ENCODE peak calls at places on chromosomes 5 and 9, in six cellular contexts. One of them, this sample, is unnamed.

GRCh38 chr5:95217351-95217750 is 67.5 kb downstream of the MCTP1 start:
- DNase-seq in fibroblast of the conjunctiva: no peak
- DNase-seq in mesothelial cell of epicardium: no peak
- DNase-seq in HFFc6: no peak
- DNase-seq in ureter: no peak
- DNase-seq in activated CD8-positive, alpha-beta T cell treated with anti-CD3 and anti-CD28 coated beads for 36 hours: no peak
- DNase-seq in this sample: no peak

GRCh38 chr9:68949271-68950000 is 64.5 kb downstream of the PRKACG start:
- DNase-seq in ureter: peak
- DNase-seq in fibroblast of the conjunctiva: no peak
- DNase-seq in activated CD8-positive, alpha-beta T cell treated with anti-CD3 and anti-CD28 coated beads for 36 hours: peak
- DNase-seq in mesothelial cell of epicardium: no peak
- DNase-seq in HFFc6: peak
- DNase-seq in this sample: no peak

GRCh38 chr5:61330879-61331406 is 1.1 kb upstream of the ZSWIM6 start:
- DNase-seq in HFFc6: peak
- DNase-seq in fibroblast of the conjunctiva: no peak
- DNase-seq in mesothelial cell of epicardium: peak
- DNase-seq in ureter: peak
- DNase-seq in activated CD8-positive, alpha-beta T cell treated with anti-CD3 and anti-CD28 coated beads for 36 hours: peak
- DNase-seq in this sample: no peak

GRCh38 chr9:133711428-133712220 is 26.5 kb downstream of the SARDH start:
- DNase-seq in ureter: no peak
- DNase-seq in fibroblast of the conjunctiva: no peak
- DNase-seq in activated CD8-positive, alpha-beta T cell treated with anti-CD3 and anti-CD28 coated beads for 36 hours: no peak
- DNase-seq in HFFc6: peak
- DNase-seq in mesothelial cell of epicardium: peak
- DNase-seq in this sample: no peak

GRCh38 chr5:126917918-126918623 is 112.3 kb downstream of the MARCHF3 start:
- DNase-seq in HFFc6: peak
- DNase-seq in ureter: no peak
- DNase-seq in activated CD8-positive, alpha-beta T cell treated with anti-CD3 and anti-CD28 coated beads for 36 hours: no peak
- DNase-seq in fibroblast of the conjunctiva: no peak
- DNase-seq in mesothelial cell of epicardium: no peak
- DNase-seq in this sample: no peak

GRCh38 chr9:135083831-135084230 is 3.6 kb upstream of the OLFM1 start:
- DNase-seq in mesothelial cell of epicardium: no peak
- DNase-seq in activated CD8-positive, alpha-beta T cell treated with anti-CD3 and anti-CD28 coated beads for 36 hours: no peak
- DNase-seq in fibroblast of the conjunctiva: no peak
- DNase-seq in HFFc6: no peak
- DNase-seq in ureter: no peak
- DNase-seq in this sample: no peak

GRCh38 chr9:75064307-75065025 is 23.5 kb downstream of the NMRK1 start:
- DNase-seq in fibroblast of the conjunctiva: peak
- DNase-seq in activated CD8-positive, alpha-beta T cell treated with anti-CD3 and anti-CD28 coated beads for 36 hours: no peak
- DNase-seq in HFFc6: peak
- DNase-seq in ureter: no peak
- DNase-seq in mesothelial cell of epicardium: no peak
- DNase-seq in this sample: no peak

GRCh38 chr9:137247135-137247915 is 3.8 kb upstream of the STPG3 start:
- DNase-seq in ureter: no peak
- DNase-seq in mesothelial cell of epicardium: no peak
- DNase-seq in fibroblast of the conjunctiva: no peak
- DNase-seq in HFFc6: no peak
- DNase-seq in activated CD8-positive, alpha-beta T cell treated with anti-CD3 and anti-CD28 coated beads for 36 hours: no peak
- DNase-seq in this sample: no peak

GRCh38 chr9:137150485-137151060 is 11.6 kb downstream of the GRIN1 start:
- DNase-seq in fibroblast of the conjunctiva: no peak
- DNase-seq in activated CD8-positive, alpha-beta T cell treated with anti-CD3 and anti-CD28 coated beads for 36 hours: peak
- DNase-seq in HFFc6: no peak
- DNase-seq in ureter: no peak
- DNase-seq in mesothelial cell of epicardium: no peak
- DNase-seq in this sample: no peak

GRCh38 chr9:91289244-91289643 is 72.5 kb downstream of the AUH start:
- DNase-seq in ureter: no peak
- DNase-seq in activated CD8-positive, alpha-beta T cell treated with anti-CD3 and anti-CD28 coated beads for 36 hours: no peak
- DNase-seq in HFFc6: no peak
- DNase-seq in mesothelial cell of epicardium: no peak
- DNase-seq in fibroblast of the conjunctiva: no peak
- DNase-seq in this sample: no peak

GRCh38 chr5:50595199-50595598 is 71.2 kb upstream of the PARP8 start:
- DNase-seq in fibroblast of the conjunctiva: no peak
- DNase-seq in mesothelial cell of epicardium: no peak
- DNase-seq in ureter: no peak
- DNase-seq in HFFc6: peak
- DNase-seq in activated CD8-positive, alpha-beta T cell treated with anti-CD3 and anti-CD28 coated beads for 36 hours: no peak
- DNase-seq in this sample: no peak

GRCh38 chr5:104513194-104513602 is 950.6 kb upstream of the NUDT12 start:
- DNase-seq in mesothelial cell of epicardium: no peak
- DNase-seq in fibroblast of the conjunctiva: peak
- DNase-seq in activated CD8-positive, alpha-beta T cell treated with anti-CD3 and anti-CD28 coated beads for 36 hours: no peak
- DNase-seq in ureter: no peak
- DNase-seq in HFFc6: no peak
- DNase-seq in this sample: no peak

GRCh38 chr5:53438486-53439472 is 41.6 kb upstream of the FST start:
- DNase-seq in mesothelial cell of epicardium: no peak
- DNase-seq in fibroblast of the conjunctiva: no peak
- DNase-seq in activated CD8-positive, alpha-beta T cell treated with anti-CD3 and anti-CD28 coated beads for 36 hours: no peak
- DNase-seq in ureter: no peak
- DNase-seq in HFFc6: peak
- DNase-seq in this sample: no peak

GRCh38 chr5:14186132-14186830 is 43.1 kb downstream of the TRIO start:
- DNase-seq in mesothelial cell of epicardium: no peak
- DNase-seq in ureter: no peak
- DNase-seq in fibroblast of the conjunctiva: no peak
- DNase-seq in HFFc6: peak
- DNase-seq in activated CD8-positive, alpha-beta T cell treated with anti-CD3 and anti-CD28 coated beads for 36 hours: no peak
- DNase-seq in this sample: no peak

GRCh38 chr5:11026543-11026942 is 265.5 kb upstream of the DAP start:
- DNase-seq in activated CD8-positive, alpha-beta T cell treated with anti-CD3 and anti-CD28 coated beads for 36 hours: no peak
- DNase-seq in mesothelial cell of epicardium: no peak
- DNase-seq in ureter: no peak
- DNase-seq in fibroblast of the conjunctiva: no peak
- DNase-seq in HFFc6: no peak
- DNase-seq in this sample: no peak

GRCh38 chr5:119355636-119356383 is at the start of gene TNFAIP8:
- DNase-seq in ureter: peak
- DNase-seq in fibroblast of the conjunctiva: peak
- DNase-seq in activated CD8-positive, alpha-beta T cell treated with anti-CD3 and anti-CD28 coated beads for 36 hours: peak
- DNase-seq in mesothelial cell of epicardium: peak
- DNase-seq in HFFc6: peak
- DNase-seq in this sample: no peak

GRCh38 chr9:21817176-21817575 is 14.7 kb downstream of the MTAP start:
- DNase-seq in ureter: no peak
- DNase-seq in HFFc6: peak
- DNase-seq in fibroblast of the conjunctiva: no peak
- DNase-seq in mesothelial cell of epicardium: no peak
- DNase-seq in activated CD8-positive, alpha-beta T cell treated with anti-CD3 and anti-CD28 coated beads for 36 hours: no peak
- DNase-seq in this sample: no peak

GRCh38 chr5:172453986-172454354 is 355 bp downstream of the SH3PXD2B start:
- DNase-seq in ureter: no peak
- DNase-seq in mesothelial cell of epicardium: peak
- DNase-seq in HFFc6: no peak
- DNase-seq in fibroblast of the conjunctiva: no peak
- DNase-seq in activated CD8-positive, alpha-beta T cell treated with anti-CD3 and anti-CD28 coated beads for 36 hours: peak
- DNase-seq in this sample: no peak

GRCh38 chr9:126980231-126980630 is 65.6 kb downstream of the RALGPS1 start:
- DNase-seq in ureter: no peak
- DNase-seq in activated CD8-positive, alpha-beta T cell treated with anti-CD3 and anti-CD28 coated beads for 36 hours: no peak
- DNase-seq in fibroblast of the conjunctiva: no peak
- DNase-seq in mesothelial cell of epicardium: no peak
- DNase-seq in HFFc6: no peak
- DNase-seq in this sample: no peak

GRCh38 chr5:151595411-151595826 is 4.3 kb upstream of the FAT2 start:
- DNase-seq in activated CD8-positive, alpha-beta T cell treated with anti-CD3 and anti-CD28 coated beads for 36 hours: no peak
- DNase-seq in ureter: no peak
- DNase-seq in HFFc6: no peak
- DNase-seq in fibroblast of the conjunctiva: no peak
- DNase-seq in mesothelial cell of epicardium: no peak
- DNase-seq in this sample: no peak

GRCh38 chr5:170429014-170429413 is 39.8 kb upstream of the KCNMB1 start:
- DNase-seq in fibroblast of the conjunctiva: no peak
- DNase-seq in mesothelial cell of epicardium: no peak
- DNase-seq in activated CD8-positive, alpha-beta T cell treated with anti-CD3 and anti-CD28 coated beads for 36 hours: no peak
- DNase-seq in HFFc6: no peak
- DNase-seq in ureter: no peak
- DNase-seq in this sample: no peak

GRCh38 chr5:43049216-43049615 is 9.1 kb upstream of the ANXA2R start:
- DNase-seq in activated CD8-positive, alpha-beta T cell treated with anti-CD3 and anti-CD28 coated beads for 36 hours: no peak
- DNase-seq in ureter: no peak
- DNase-seq in mesothelial cell of epicardium: no peak
- DNase-seq in fibroblast of the conjunctiva: no peak
- DNase-seq in HFFc6: no peak
- DNase-seq in this sample: no peak

GRCh38 chr5:7754997-7755596 is 95.8 kb downstream of the CFAP90 start:
- DNase-seq in HFFc6: peak
- DNase-seq in fibroblast of the conjunctiva: peak
- DNase-seq in ureter: no peak
- DNase-seq in activated CD8-positive, alpha-beta T cell treated with anti-CD3 and anti-CD28 coated beads for 36 hours: peak
- DNase-seq in mesothelial cell of epicardium: peak
- DNase-seq in this sample: no peak

GRCh38 chr5:181114844-181115778 is 15.9 kb downstream of the OR2V1 start:
- DNase-seq in fibroblast of the conjunctiva: no peak
- DNase-seq in mesothelial cell of epicardium: no peak
- DNase-seq in ureter: no peak
- DNase-seq in activated CD8-positive, alpha-beta T cell treated with anti-CD3 and anti-CD28 coated beads for 36 hours: no peak
- DNase-seq in HFFc6: peak
- DNase-seq in this sample: no peak

GRCh38 chr5:10452768-10453331 is 11.2 kb downstream of the ROPN1L start:
- DNase-seq in ureter: no peak
- DNase-seq in fibroblast of the conjunctiva: peak
- DNase-seq in HFFc6: peak
- DNase-seq in mesothelial cell of epicardium: no peak
- DNase-seq in activated CD8-positive, alpha-beta T cell treated with anti-CD3 and anti-CD28 coated beads for 36 hours: no peak
- DNase-seq in this sample: no peak

GRCh38 chr5:11363779-11364178 is 540.5 kb downstream of the CTNND2 start:
- DNase-seq in ureter: no peak
- DNase-seq in mesothelial cell of epicardium: no peak
- DNase-seq in HFFc6: no peak
- DNase-seq in activated CD8-positive, alpha-beta T cell treated with anti-CD3 and anti-CD28 coated beads for 36 hours: no peak
- DNase-seq in fibroblast of the conjunctiva: no peak
- DNase-seq in this sample: no peak

GRCh38 chr5:175457466-175457865 is 13.5 kb upstream of the DRD1 start:
- DNase-seq in activated CD8-positive, alpha-beta T cell treated with anti-CD3 and anti-CD28 coated beads for 36 hours: peak
- DNase-seq in fibroblast of the conjunctiva: no peak
- DNase-seq in mesothelial cell of epicardium: no peak
- DNase-seq in HFFc6: no peak
- DNase-seq in ureter: no peak
- DNase-seq in this sample: no peak